ENCODE peak calls at places on chromosomes 2 and 18, in seven cellular contexts. One of them, this sample, is unnamed.

GRCh38 chr18:40235881-40236280 is 1719.2 kb upstream of the PIK3C3 start:
- DNase-seq in H9: no peak
- DNase-seq in IMR-90: no peak
- DNase-seq in H1: no peak
- DNase-seq in neuronal stem cell: peak
- DNase-seq in trophoblast cell: no peak
- DNase-seq in mesendoderm: no peak
- DNase-seq in this sample: no peak

GRCh38 chr2:158042245-158042644 is 59.4 kb upstream of the UPP2 start:
- DNase-seq in H9: no peak
- DNase-seq in IMR-90: no peak
- DNase-seq in neuronal stem cell: no peak
- DNase-seq in H1: no peak
- DNase-seq in trophoblast cell: no peak
- DNase-seq in mesendoderm: peak
- DNase-seq in this sample: no peak

GRCh38 chr18:49591271-49591670 is 29.4 kb downstream of the LIPG start:
- DNase-seq in neuronal stem cell: no peak
- DNase-seq in IMR-90: no peak
- DNase-seq in H1: no peak
- DNase-seq in mesendoderm: no peak
- DNase-seq in H9: no peak
- DNase-seq in trophoblast cell: no peak
- DNase-seq in this sample: no peak

GRCh38 chr2:170518911-170519310 is 196.2 kb upstream of the SP5 start:
- DNase-seq in neuronal stem cell: no peak
- DNase-seq in H1: no peak
- DNase-seq in IMR-90: no peak
- DNase-seq in mesendoderm: no peak
- DNase-seq in trophoblast cell: no peak
- DNase-seq in H9: no peak
- DNase-seq in this sample: no peak

GRCh38 chr2:26884486-26884885 is 36.6 kb downstream of the DPYSL5 start:
- DNase-seq in H9: no peak
- DNase-seq in neuronal stem cell: no peak
- DNase-seq in mesendoderm: no peak
- DNase-seq in H1: no peak
- DNase-seq in IMR-90: no peak
- DNase-seq in trophoblast cell: no peak
- DNase-seq in this sample: no peak

GRCh38 chr2:53490659-53491058 is 276.9 kb upstream of the CHAC2 start:
- DNase-seq in mesendoderm: no peak
- DNase-seq in H9: no peak
- DNase-seq in trophoblast cell: no peak
- DNase-seq in neuronal stem cell: no peak
- DNase-seq in H1: no peak
- DNase-seq in IMR-90: peak
- DNase-seq in this sample: peak

GRCh38 chr18:25239636-25240468 is 112.1 kb downstream of the ZNF521 start:
- DNase-seq in IMR-90: peak
- DNase-seq in H1: no peak
- DNase-seq in trophoblast cell: no peak
- DNase-seq in neuronal stem cell: no peak
- DNase-seq in H9: no peak
- DNase-seq in mesendoderm: peak
- DNase-seq in this sample: peak

GRCh38 chr2:95390881-95391321 is 11.6 kb upstream of the FAHD2A start:
- DNase-seq in H1: no peak
- DNase-seq in IMR-90: no peak
- DNase-seq in H9: no peak
- DNase-seq in neuronal stem cell: no peak
- DNase-seq in mesendoderm: no peak
- DNase-seq in trophoblast cell: no peak
- DNase-seq in this sample: no peak

GRCh38 chr2:239252433-239253200 is 148.2 kb downstream of the HDAC4 start:
- DNase-seq in H9: no peak
- DNase-seq in H1: no peak
- DNase-seq in trophoblast cell: peak
- DNase-seq in mesendoderm: no peak
- DNase-seq in IMR-90: peak
- DNase-seq in neuronal stem cell: no peak
- DNase-seq in this sample: no peak

GRCh38 chr2:31694444-31694843 is 113.7 kb upstream of the SRD5A2 start:
- DNase-seq in mesendoderm: peak
- DNase-seq in trophoblast cell: peak
- DNase-seq in H1: no peak
- DNase-seq in IMR-90: peak
- DNase-seq in H9: no peak
- DNase-seq in neuronal stem cell: no peak
- DNase-seq in this sample: peak

GRCh38 chr2:225820828-225821227 is 421.3 kb downstream of the NYAP2 start:
- DNase-seq in H1: no peak
- DNase-seq in H9: no peak
- DNase-seq in mesendoderm: no peak
- DNase-seq in neuronal stem cell: no peak
- DNase-seq in trophoblast cell: peak
- DNase-seq in IMR-90: no peak
- DNase-seq in this sample: no peak

GRCh38 chr2:153221506-153221905 is 257.1 kb downstream of the RPRM start:
- DNase-seq in neuronal stem cell: no peak
- DNase-seq in H9: no peak
- DNase-seq in mesendoderm: no peak
- DNase-seq in trophoblast cell: no peak
- DNase-seq in IMR-90: no peak
- DNase-seq in H1: no peak
- DNase-seq in this sample: no peak

GRCh38 chr2:171309727-171310265 is 124.0 kb downstream of the METTL8 start:
- DNase-seq in H1: peak
- DNase-seq in mesendoderm: no peak
- DNase-seq in IMR-90: no peak
- DNase-seq in H9: no peak
- DNase-seq in neuronal stem cell: no peak
- DNase-seq in trophoblast cell: no peak
- DNase-seq in this sample: no peak

GRCh38 chr2:212088353-212088752 is 450.2 kb downstream of the ERBB4 start:
- DNase-seq in H1: no peak
- DNase-seq in mesendoderm: no peak
- DNase-seq in IMR-90: no peak
- DNase-seq in neuronal stem cell: no peak
- DNase-seq in trophoblast cell: no peak
- DNase-seq in H9: no peak
- DNase-seq in this sample: no peak
- H2BK5ac ChIP-seq in H1: no peak
- H2BK5ac ChIP-seq in mesendoderm: no peak
- H2BK5ac ChIP-seq in IMR-90: no peak
- H2BK5ac ChIP-seq in neuronal stem cell: no peak
- H2BK5ac ChIP-seq in trophoblast cell: no peak
- H2BK5ac ChIP-seq in H9: no peak
- H2BK5ac ChIP-seq in this sample: no peak

GRCh38 chr2:3463914-3464313 is 55.4 kb downstream of the ADI1 start:
- DNase-seq in H9: no peak
- DNase-seq in mesendoderm: no peak
- DNase-seq in trophoblast cell: no peak
- DNase-seq in IMR-90: no peak
- DNase-seq in H1: no peak
- DNase-seq in neuronal stem cell: no peak
- DNase-seq in this sample: no peak
- H2BK5ac ChIP-seq in H9: no peak
- H2BK5ac ChIP-seq in mesendoderm: no peak
- H2BK5ac ChIP-seq in trophoblast cell: no peak
- H2BK5ac ChIP-seq in IMR-90: peak
- H2BK5ac ChIP-seq in H1: peak
- H2BK5ac ChIP-seq in neuronal stem cell: no peak
- H2BK5ac ChIP-seq in this sample: no peak

GRCh38 chr2:209682646-209683045 is 89.0 kb upstream of the UNC80 start:
- DNase-seq in trophoblast cell: no peak
- DNase-seq in neuronal stem cell: no peak
- DNase-seq in IMR-90: no peak
- DNase-seq in H1: no peak
- DNase-seq in mesendoderm: no peak
- DNase-seq in H9: no peak
- DNase-seq in this sample: no peak

GRCh38 chr2:209685340-209685739 is 86.3 kb upstream of the UNC80 start:
- DNase-seq in H9: no peak
- DNase-seq in neuronal stem cell: no peak
- DNase-seq in mesendoderm: no peak
- DNase-seq in IMR-90: no peak
- DNase-seq in H1: no peak
- DNase-seq in trophoblast cell: no peak
- DNase-seq in this sample: no peak

GRCh38 chr2:209680596-209680995 is 91.0 kb upstream of the UNC80 start:
- DNase-seq in trophoblast cell: no peak
- DNase-seq in H1: no peak
- DNase-seq in neuronal stem cell: no peak
- DNase-seq in H9: no peak
- DNase-seq in mesendoderm: no peak
- DNase-seq in IMR-90: no peak
- DNase-seq in this sample: no peak

GRCh38 chr2:209685963-209686362 is 85.7 kb upstream of the UNC80 start:
- DNase-seq in H9: no peak
- DNase-seq in H1: no peak
- DNase-seq in trophoblast cell: no peak
- DNase-seq in mesendoderm: no peak
- DNase-seq in IMR-90: no peak
- DNase-seq in neuronal stem cell: no peak
- DNase-seq in this sample: no peak

GRCh38 chr2:209681201-209681735 is 90.4 kb upstream of the UNC80 start:
- DNase-seq in IMR-90: no peak
- DNase-seq in trophoblast cell: no peak
- DNase-seq in neuronal stem cell: no peak
- DNase-seq in mesendoderm: no peak
- DNase-seq in H1: no peak
- DNase-seq in H9: no peak
- DNase-seq in this sample: no peak
- H2BK5ac ChIP-seq in IMR-90: no peak
- H2BK5ac ChIP-seq in trophoblast cell: no peak
- H2BK5ac ChIP-seq in neuronal stem cell: no peak
- H2BK5ac ChIP-seq in mesendoderm: no peak
- H2BK5ac ChIP-seq in H1: no peak
- H2BK5ac ChIP-seq in H9: no peak
- H2BK5ac ChIP-seq in this sample: no peak

GRCh38 chr2:204306667-204307066 is 238.6 kb upstream of the PARD3B start:
- DNase-seq in trophoblast cell: no peak
- DNase-seq in H1: no peak
- DNase-seq in neuronal stem cell: no peak
- DNase-seq in mesendoderm: no peak
- DNase-seq in IMR-90: no peak
- DNase-seq in H9: no peak
- DNase-seq in this sample: no peak
- H2BK5ac ChIP-seq in trophoblast cell: no peak
- H2BK5ac ChIP-seq in H1: no peak
- H2BK5ac ChIP-seq in neuronal stem cell: no peak
- H2BK5ac ChIP-seq in mesendoderm: no peak
- H2BK5ac ChIP-seq in IMR-90: no peak
- H2BK5ac ChIP-seq in H9: no peak
- H2BK5ac ChIP-seq in this sample: no peak

GRCh38 chr2:224626735-224627134 is 41.6 kb upstream of the CUL3 start:
- DNase-seq in H1: no peak
- DNase-seq in trophoblast cell: no peak
- DNase-seq in mesendoderm: no peak
- DNase-seq in neuronal stem cell: no peak
- DNase-seq in H9: no peak
- DNase-seq in IMR-90: no peak
- DNase-seq in this sample: no peak

GRCh38 chr2:224630659-224631550 is 45.7 kb upstream of the CUL3 start:
- DNase-seq in H9: no peak
- DNase-seq in neuronal stem cell: no peak
- DNase-seq in IMR-90: no peak
- DNase-seq in mesendoderm: peak
- DNase-seq in H1: no peak
- DNase-seq in trophoblast cell: no peak
- DNase-seq in this sample: peak

GRCh38 chr2:224628416-224628815 is 43.3 kb upstream of the CUL3 start:
- DNase-seq in trophoblast cell: no peak
- DNase-seq in mesendoderm: no peak
- DNase-seq in H9: no peak
- DNase-seq in H1: no peak
- DNase-seq in neuronal stem cell: no peak
- DNase-seq in IMR-90: no peak
- DNase-seq in this sample: no peak
- H2BK5ac ChIP-seq in trophoblast cell: no peak
- H2BK5ac ChIP-seq in mesendoderm: no peak
- H2BK5ac ChIP-seq in H9: no peak
- H2BK5ac ChIP-seq in H1: no peak
- H2BK5ac ChIP-seq in neuronal stem cell: no peak
- H2BK5ac ChIP-seq in IMR-90: no peak
- H2BK5ac ChIP-seq in this sample: no peak

This sample was measured in mesenchymal stem cell.